ENCODE peak calls at places on chromosomes 11 and 22, in nine cellular contexts. Z is HCT116; E is MCF 10A; G is retina; Q is activated naive CD4-positive, alpha-beta T cell treated with anti-CD3 and anti-CD28 coated beads for 36 hours; N is ovary; V is T1000; I is DMS153; P is effector CD4-positive, alpha-beta T cell. Y is an unnamed sample.

GRCh38 chr11:8757533-8757932 is 74.9 kb downstream of the RPL27A start:
- DNase-seq in Z (no peak), E (no peak), G (no peak), Q (no peak), N (no peak), V (no peak), I (no peak), P (no peak), Y (no peak)

GRCh38 chr22:19871023-19871844 is 16.6 kb upstream of the GNB1L start:
- DNase-seq in Z (no peak), E (no peak), G (no peak), Q (peak), N (peak), V (no peak), I (no peak), P (no peak), Y (peak)

GRCh38 chr11:34313099-34313517 is 44.7 kb downstream of the ABTB2 start:
- DNase-seq in Z (no peak), E (no peak), G (no peak), Q (peak), N (no peak), V (no peak), I (no peak), P (no peak), Y (no peak)

GRCh38 chr11:118156531-118157185 is 4.0 kb upstream of the SCN4B start:
- DNase-seq in Z (no peak), E (no peak), G (no peak), Q (peak), N (no peak), V (no peak), I (peak), P (no peak), Y (no peak)

GRCh38 chr11:30553521-30554110 is 32.5 kb downstream of the MPPED2 start:
- DNase-seq in Z (no peak), E (no peak), G (no peak), Q (no peak), N (no peak), V (no peak), I (no peak), P (no peak), Y (no peak)

GRCh38 chr22:28441720-28442263 is 237.8 kb downstream of the TTC28 start:
- DNase-seq in Z (no peak), E (no peak), G (no peak), Q (no peak), N (peak), V (no peak), I (no peak), P (no peak), Y (no peak)

GRCh38 chr22:43722444-43722843 is 89.7 kb downstream of the EFCAB6 start:
- DNase-seq in Z (no peak), E (no peak), G (no peak), Q (no peak), N (no peak), V (no peak), I (no peak), P (no peak), Y (no peak)

GRCh38 chr11:73152861-73153483 is 10.9 kb upstream of the FCHSD2 start:
- DNase-seq in Z (no peak), E (no peak), G (no peak), Q (peak), N (no peak), V (no peak), I (no peak), P (no peak), Y (no peak)

GRCh38 chr11:19842505-19842904 is 129.9 kb downstream of the NAV2 start:
- DNase-seq in Z (no peak), E (no peak), G (no peak), Q (no peak), N (no peak), V (no peak), I (no peak), P (no peak), Y (no peak)

GRCh38 chr22:39351689-39352214 is 2.0 kb downstream of the SYNGR1 start:
- DNase-seq in Z (no peak), E (no peak), G (peak), Q (no peak), N (no peak), V (peak), I (no peak), P (no peak), Y (peak)